ENCODE peak calls at places on chromosome 2, in nine cellular contexts. One of them, this sample, is unnamed.

GRCh38 chr2:6025391-6025790 is 333.2 kb downstream of the SOX11 start:
- DNase-seq in tibial artery: no peak
- DNase-seq in pancreas: no peak
- DNase-seq in lower lobe of right lung: no peak
- DNase-seq in fibroblast of lung: no peak
- DNase-seq in H9: no peak
- DNase-seq in Calu3: no peak
- DNase-seq in WERI-Rb-1: peak
- DNase-seq in adrenal gland: no peak
- DNase-seq in this sample: no peak

GRCh38 chr2:133377599-133377998 is 190.7 kb downstream of the NCKAP5 start:
- DNase-seq in tibial artery: no peak
- DNase-seq in pancreas: no peak
- DNase-seq in lower lobe of right lung: no peak
- DNase-seq in fibroblast of lung: no peak
- DNase-seq in H9: peak
- DNase-seq in Calu3: no peak
- DNase-seq in WERI-Rb-1: no peak
- DNase-seq in adrenal gland: no peak
- DNase-seq in this sample: no peak

GRCh38 chr2:191516260-191516659 is 161.7 kb upstream of the NABP1 start:
- DNase-seq in tibial artery: no peak
- DNase-seq in pancreas: no peak
- DNase-seq in lower lobe of right lung: no peak
- DNase-seq in fibroblast of lung: no peak
- DNase-seq in H9: no peak
- DNase-seq in Calu3: no peak
- DNase-seq in WERI-Rb-1: no peak
- DNase-seq in adrenal gland: no peak
- DNase-seq in this sample: no peak

GRCh38 chr2:39179974-39180960 is 59.4 kb upstream of the SOS1 start:
- DNase-seq in tibial artery: no peak
- DNase-seq in pancreas: no peak
- DNase-seq in lower lobe of right lung: no peak
- DNase-seq in fibroblast of lung: no peak
- DNase-seq in H9: no peak
- DNase-seq in Calu3: no peak
- DNase-seq in WERI-Rb-1: no peak
- DNase-seq in adrenal gland: no peak
- DNase-seq in this sample: peak

GRCh38 chr2:165044505-165045303 is 89.4 kb upstream of the SLC38A11 start:
- DNase-seq in tibial artery: no peak
- DNase-seq in pancreas: no peak
- DNase-seq in lower lobe of right lung: no peak
- DNase-seq in fibroblast of lung: no peak
- DNase-seq in H9: no peak
- DNase-seq in Calu3: no peak
- DNase-seq in WERI-Rb-1: no peak
- DNase-seq in adrenal gland: no peak
- DNase-seq in this sample: no peak

GRCh38 chr2:135839713-135840112 is 2.7 kb upstream of the LCT start:
- DNase-seq in tibial artery: no peak
- DNase-seq in pancreas: no peak
- DNase-seq in lower lobe of right lung: no peak
- DNase-seq in fibroblast of lung: peak
- DNase-seq in H9: no peak
- DNase-seq in Calu3: no peak
- DNase-seq in WERI-Rb-1: peak
- DNase-seq in adrenal gland: no peak
- DNase-seq in this sample: no peak

GRCh38 chr2:30981519-30981918 is 156.7 kb downstream of the GALNT14 start:
- DNase-seq in tibial artery: no peak
- DNase-seq in pancreas: no peak
- DNase-seq in lower lobe of right lung: no peak
- DNase-seq in fibroblast of lung: no peak
- DNase-seq in H9: no peak
- DNase-seq in Calu3: no peak
- DNase-seq in WERI-Rb-1: no peak
- DNase-seq in adrenal gland: no peak
- DNase-seq in this sample: peak

GRCh38 chr2:19850526-19851050 is 51.2 kb downstream of the TTC32 start:
- DNase-seq in tibial artery: no peak
- DNase-seq in pancreas: no peak
- DNase-seq in lower lobe of right lung: no peak
- DNase-seq in fibroblast of lung: no peak
- DNase-seq in H9: peak
- DNase-seq in Calu3: no peak
- DNase-seq in WERI-Rb-1: no peak
- DNase-seq in adrenal gland: no peak
- DNase-seq in this sample: no peak

GRCh38 chr2:149020432-149020851 is 18.1 kb upstream of the LYPD6B start:
- DNase-seq in tibial artery: no peak
- DNase-seq in pancreas: no peak
- DNase-seq in lower lobe of right lung: no peak
- DNase-seq in fibroblast of lung: no peak
- DNase-seq in H9: no peak
- DNase-seq in Calu3: no peak
- DNase-seq in WERI-Rb-1: no peak
- DNase-seq in adrenal gland: no peak
- DNase-seq in this sample: no peak

GRCh38 chr2:118388771-118389170 is 300.5 kb downstream of the INSIG2 start:
- DNase-seq in tibial artery: no peak
- DNase-seq in pancreas: no peak
- DNase-seq in lower lobe of right lung: no peak
- DNase-seq in fibroblast of lung: peak
- DNase-seq in H9: no peak
- DNase-seq in Calu3: peak
- DNase-seq in WERI-Rb-1: no peak
- DNase-seq in adrenal gland: no peak
- DNase-seq in this sample: no peak

GRCh38 chr2:227228061-227228667 is 63.7 kb downstream of the COL4A3 start:
- DNase-seq in tibial artery: no peak
- DNase-seq in pancreas: peak
- DNase-seq in lower lobe of right lung: no peak
- DNase-seq in fibroblast of lung: no peak
- DNase-seq in H9: no peak
- DNase-seq in Calu3: peak
- DNase-seq in WERI-Rb-1: no peak
- DNase-seq in adrenal gland: peak
- DNase-seq in this sample: no peak

GRCh38 chr2:15643209-15643500 is 51.5 kb downstream of the DDX1 start:
- DNase-seq in tibial artery: no peak
- DNase-seq in pancreas: no peak
- DNase-seq in lower lobe of right lung: no peak
- DNase-seq in fibroblast of lung: no peak
- DNase-seq in H9: no peak
- DNase-seq in Calu3: no peak
- DNase-seq in WERI-Rb-1: no peak
- DNase-seq in adrenal gland: no peak
- DNase-seq in this sample: no peak

GRCh38 chr2:233814063-233814435 is 35.9 kb downstream of the MROH2A start:
- DNase-seq in tibial artery: no peak
- DNase-seq in pancreas: no peak
- DNase-seq in lower lobe of right lung: no peak
- DNase-seq in fibroblast of lung: no peak
- DNase-seq in H9: peak
- DNase-seq in Calu3: peak
- DNase-seq in WERI-Rb-1: peak
- DNase-seq in adrenal gland: no peak
- DNase-seq in this sample: no peak

GRCh38 chr2:52115750-52116149 is 1083.8 kb upstream of the NRXN1 start:
- DNase-seq in tibial artery: no peak
- DNase-seq in pancreas: no peak
- DNase-seq in lower lobe of right lung: no peak
- DNase-seq in fibroblast of lung: no peak
- DNase-seq in H9: no peak
- DNase-seq in Calu3: no peak
- DNase-seq in WERI-Rb-1: no peak
- DNase-seq in adrenal gland: no peak
- DNase-seq in this sample: no peak

GRCh38 chr2:159086332-159086731 is 117.9 kb downstream of the TANC1 start:
- DNase-seq in tibial artery: no peak
- DNase-seq in pancreas: peak
- DNase-seq in lower lobe of right lung: no peak
- DNase-seq in fibroblast of lung: peak
- DNase-seq in H9: no peak
- DNase-seq in Calu3: no peak
- DNase-seq in WERI-Rb-1: no peak
- DNase-seq in adrenal gland: no peak
- DNase-seq in this sample: no peak

GRCh38 chr2:64601785-64602391 is 51.8 kb downstream of the SERTAD2 start:
- DNase-seq in tibial artery: no peak
- DNase-seq in pancreas: no peak
- DNase-seq in lower lobe of right lung: no peak
- DNase-seq in fibroblast of lung: no peak
- DNase-seq in H9: no peak
- DNase-seq in Calu3: no peak
- DNase-seq in WERI-Rb-1: no peak
- DNase-seq in adrenal gland: no peak
- DNase-seq in this sample: no peak

GRCh38 chr2:29010946-29011649 is 30.0 kb downstream of the TOGARAM2 start:
- DNase-seq in tibial artery: no peak
- DNase-seq in pancreas: no peak
- DNase-seq in lower lobe of right lung: no peak
- DNase-seq in fibroblast of lung: peak
- DNase-seq in H9: peak
- DNase-seq in Calu3: no peak
- DNase-seq in WERI-Rb-1: peak
- DNase-seq in adrenal gland: no peak
- DNase-seq in this sample: peak

GRCh38 chr2:216624251-216624650 is 9.0 kb upstream of the IGFBP2 start:
- DNase-seq in tibial artery: no peak
- DNase-seq in pancreas: no peak
- DNase-seq in lower lobe of right lung: no peak
- DNase-seq in fibroblast of lung: no peak
- DNase-seq in H9: no peak
- DNase-seq in Calu3: no peak
- DNase-seq in WERI-Rb-1: no peak
- DNase-seq in adrenal gland: no peak
- DNase-seq in this sample: no peak

GRCh38 chr2:100286318-100286717 is 36.0 kb downstream of the LONRF2 start:
- DNase-seq in tibial artery: no peak
- DNase-seq in pancreas: no peak
- DNase-seq in lower lobe of right lung: no peak
- DNase-seq in fibroblast of lung: no peak
- DNase-seq in H9: no peak
- DNase-seq in Calu3: no peak
- DNase-seq in WERI-Rb-1: no peak
- DNase-seq in adrenal gland: no peak
- DNase-seq in this sample: no peak

DNA sequence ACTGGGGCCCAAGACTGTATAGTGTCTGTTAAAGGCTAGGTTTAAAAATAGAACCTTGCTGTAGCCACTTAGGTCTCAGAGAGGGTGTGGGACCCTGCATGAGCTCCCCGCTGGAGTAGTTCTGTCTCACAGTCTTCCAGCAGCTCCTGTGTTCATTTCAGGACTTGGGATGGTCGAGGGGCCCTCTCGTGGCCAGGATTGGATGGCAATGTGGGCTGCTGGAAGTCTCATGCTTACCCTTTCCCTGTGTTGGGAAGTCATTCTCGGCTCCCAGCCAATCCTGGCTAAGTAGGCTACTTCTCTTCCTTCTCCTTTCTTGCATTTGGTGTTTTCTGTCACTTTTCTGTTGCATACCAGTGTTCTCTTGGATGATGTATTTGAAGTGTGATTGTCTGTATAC is 284.0 kb upstream of the GCFC2 start:
- DNase-seq in tibial artery: no peak
- DNase-seq in pancreas: no peak
- DNase-seq in lower lobe of right lung: no peak
- DNase-seq in fibroblast of lung: no peak
- DNase-seq in H9: peak
- DNase-seq in Calu3: no peak
- DNase-seq in WERI-Rb-1: peak
- DNase-seq in adrenal gland: no peak
- DNase-seq in this sample: no peak
- TF ChIP-seq CTCF in tibial artery: no peak
- TF ChIP-seq CTCF in pancreas: no peak
- TF ChIP-seq CTCF in lower lobe of right lung: no peak
- TF ChIP-seq CTCF in fibroblast of lung: no peak
- TF ChIP-seq CTCF in H9: peak
- TF ChIP-seq CTCF in Calu3: no peak
- TF ChIP-seq CTCF in WERI-Rb-1: peak
- TF ChIP-seq CTCF in adrenal gland: no peak
- TF ChIP-seq CTCF in this sample: no peak

GRCh38 chr2:229825476-229825875 is 96.3 kb downstream of the TRIP12 start:
- DNase-seq in tibial artery: no peak
- DNase-seq in pancreas: no peak
- DNase-seq in lower lobe of right lung: no peak
- DNase-seq in fibroblast of lung: no peak
- DNase-seq in H9: no peak
- DNase-seq in Calu3: no peak
- DNase-seq in WERI-Rb-1: no peak
- DNase-seq in adrenal gland: no peak
- DNase-seq in this sample: no peak
- TF ChIP-seq CTCF in tibial artery: no peak
- TF ChIP-seq CTCF in pancreas: no peak
- TF ChIP-seq CTCF in lower lobe of right lung: no peak
- TF ChIP-seq CTCF in fibroblast of lung: no peak
- TF ChIP-seq CTCF in H9: peak
- TF ChIP-seq CTCF in Calu3: no peak
- TF ChIP-seq CTCF in WERI-Rb-1: no peak
- TF ChIP-seq CTCF in adrenal gland: no peak
- TF ChIP-seq CTCF in this sample: peak

GRCh38 chr2:170523506-170523905 is 191.6 kb upstream of the SP5 start:
- DNase-seq in tibial artery: no peak
- DNase-seq in pancreas: no peak
- DNase-seq in lower lobe of right lung: no peak
- DNase-seq in fibroblast of lung: no peak
- DNase-seq in H9: no peak
- DNase-seq in Calu3: no peak
- DNase-seq in WERI-Rb-1: no peak
- DNase-seq in adrenal gland: no peak
- DNase-seq in this sample: no peak
- TF ChIP-seq CTCF in tibial artery: no peak
- TF ChIP-seq CTCF in pancreas: no peak
- TF ChIP-seq CTCF in lower lobe of right lung: no peak
- TF ChIP-seq CTCF in fibroblast of lung: no peak
- TF ChIP-seq CTCF in H9: peak
- TF ChIP-seq CTCF in Calu3: no peak
- TF ChIP-seq CTCF in WERI-Rb-1: no peak
- TF ChIP-seq CTCF in adrenal gland: no peak
- TF ChIP-seq CTCF in this sample: no peak

DNA sequence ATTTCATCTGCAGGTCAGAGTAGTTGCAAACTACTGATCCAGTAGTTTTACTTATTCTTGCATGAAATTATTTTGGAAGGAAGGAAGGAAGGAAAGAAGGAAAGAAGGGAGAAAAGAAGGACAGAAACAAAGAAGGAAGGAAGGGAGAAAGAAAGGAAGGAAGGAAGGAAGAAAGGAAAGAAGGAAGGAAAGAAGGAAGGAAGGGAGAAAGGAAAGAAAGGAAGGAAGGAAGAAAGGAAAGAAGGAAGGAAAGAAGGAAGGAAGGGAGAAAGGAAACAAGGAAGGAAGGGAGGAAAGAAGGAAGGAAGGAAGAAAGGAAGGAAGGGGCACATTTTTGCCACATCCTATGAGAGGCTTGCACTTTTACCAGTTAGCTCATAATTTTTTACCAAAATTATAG is 186.2 kb downstream of the LRRTM4 start:
- DNase-seq in tibial artery: no peak
- DNase-seq in pancreas: no peak
- DNase-seq in lower lobe of right lung: no peak
- DNase-seq in fibroblast of lung: no peak
- DNase-seq in H9: no peak
- DNase-seq in Calu3: no peak
- DNase-seq in WERI-Rb-1: no peak
- DNase-seq in adrenal gland: no peak
- DNase-seq in this sample: no peak
- TF ChIP-seq CTCF in tibial artery: no peak
- TF ChIP-seq CTCF in pancreas: no peak
- TF ChIP-seq CTCF in lower lobe of right lung: no peak
- TF ChIP-seq CTCF in fibroblast of lung: no peak
- TF ChIP-seq CTCF in H9: no peak
- TF ChIP-seq CTCF in Calu3: no peak
- TF ChIP-seq CTCF in WERI-Rb-1: no peak
- TF ChIP-seq CTCF in adrenal gland: no peak
- TF ChIP-seq CTCF in this sample: no peak